ENCODE peak calls at places on chromosome X, in seven cellular contexts. Y is psoas muscle; M is stimulated activated CD8-positive, alpha-beta memory T cell treated with anti-CD3 and anti-CD28 coated beads, Interleukin-2, amount 100 ng/mL, for 48 hours; I is putamen; B is NCI-H345; S is BE2C; Z is spleen. D is an unnamed sample.

GRCh38 chrX:13669246-13669689 is 16.3 kb downstream of the TCEANC start:
- DNase-seq in Y (peak; percentile 19), S (no peak), Z (no peak), B (peak; percentile 42), M (no peak), I (no peak), D (no peak)

GRCh38 chrX:44945736-44946135 is 72.7 kb downstream of the KDM6A start:
- DNase-seq in I (no peak), Y (no peak), Z (no peak), S (no peak), M (no peak), B (no peak), D (no peak)

GRCh38 chrX:24148535-24149345 is 789 bp upstream of the ZFX start:
- DNase-seq in S (no peak), Z (no peak), I (peak; percentile 18), Y (peak; percentile 46), M (no peak), B (peak; percentile 10), D (peak; percentile 16)

GRCh38 chrX:46589977-46590723 is 16.6 kb downstream of the CHST7 start:
- DNase-seq in Z (no peak), M (no peak), B (no peak), S (no peak), Y (no peak), I (no peak), D (no peak)

GRCh38 chrX:13940646-13941045 is 89.0 kb downstream of the GEMIN8 start:
- DNase-seq in Z (no peak), I (no peak), S (no peak), Y (no peak), M (no peak), B (no peak), D (no peak)

GRCh38 chrX:10633722-10634121 is 13.3 kb upstream of the MID1 start:
- DNase-seq in Y (peak; percentile 20), M (no peak), S (peak; percentile 22), Z (no peak), I (peak; percentile 52), B (peak; percentile 64), D (peak; percentile 56)

GRCh38 chrX:51569561-51569960 is 49.2 kb downstream of the CENPVL3 start:
- DNase-seq in M (no peak), Z (no peak), I (no peak), S (no peak), B (no peak), Y (no peak), D (no peak)

GRCh38 chrX:12497832-12498591 is 293.2 kb upstream of the PRPS2 start:
- DNase-seq in S (peak; percentile 16), Z (no peak), B (no peak), I (no peak), M (no peak), Y (no peak), D (no peak)

GRCh38 chrX:87299563-87300160 is 217.9 kb upstream of the KLHL4 start:
- DNase-seq in B (peak; percentile 0), S (no peak), M (no peak), I (peak; percentile 2), Z (no peak), Y (no peak), D (peak; percentile 29)

GRCh38 chrX:134460005-134460860 is at the start of gene HPRT1:
- DNase-seq in Z (peak; percentile 96), M (peak; percentile 45), Y (peak; percentile 76), S (peak; percentile 85), B (peak; percentile 80), I (peak; percentile 71), D (peak; percentile 63)

GRCh38 chrX:115560978-115561604 is at the start of gene PLS3:
- DNase-seq in B (peak; percentile 77), M (peak; percentile 23), Z (peak; percentile 86), S (peak; percentile 88), I (peak; percentile 79), Y (peak; percentile 80), D (peak; percentile 76)

GRCh38 chrX:53704294-53704693 is 17.8 kb upstream of the HUWE1 start:
- DNase-seq in S (no peak), M (no peak), Y (no peak), B (no peak), Z (no peak), I (no peak), D (no peak)

GRCh38 chrX:115226929-115227328 is 7.0 kb downstream of the LRCH2 start:
- DNase-seq in S (peak; percentile 21), Z (no peak), Y (no peak), M (no peak), B (peak; percentile 54), I (peak; percentile 13), D (peak; percentile 50)

GRCh38 chrX:107565005-107565404 is 63.3 kb upstream of the PRPS1 start:
- DNase-seq in M (no peak), I (no peak), B (no peak), Z (no peak), S (no peak), Y (no peak), D (no peak)

GRCh38 chrX:47169726-47170515 is 23.7 kb upstream of the UBA1 start:
- DNase-seq in Y (no peak), Z (peak; percentile 60), S (no peak), M (no peak), B (no peak), I (no peak), D (no peak)

GRCh38 chrX:10259716-10260115 is 102.9 kb downstream of the CLCN4 start:
- DNase-seq in Y (no peak), Z (no peak), S (no peak), M (no peak), B (no peak), I (no peak), D (no peak)

GRCh38 chrX:38970845-38971244 is 169.6 kb downstream of the MID1IP1 start:
- DNase-seq in S (no peak), Z (no peak), M (no peak), B (no peak), Y (no peak), I (no peak), D (no peak)

GRCh38 chrX:45714864-45715263 is 514.2 kb upstream of the DIPK2B start:
- DNase-seq in B (no peak), M (no peak), Z (no peak), S (no peak), I (no peak), Y (no peak), D (peak; percentile 45)

D was measured in pons.